ENCODE peak calls at places on chromosome X, in ten cellular contexts. Y is IMR-90, I is GM23338, W is PC-9, A is hepatocyte, B is K562, D is mammary epithelial cell, Q is Karpas-422, L is HepG2, H is fibroblast of lung. U is an unnamed sample. For H4K20me1, the result is how much of the 10 kb centered on the place peaks cover.

GRCh38 chrX:114075073-114075673 is 508.7 kb upstream of the HTR2C start:
- DNase-seq in A (no peak), Q (peak), Y (no peak), W (no peak), I (no peak), B (no peak), H (no peak), L (no peak), D (no peak), U (no peak)

GRCh38 chrX:66677430-66677829 is 38.6 kb upstream of the EDA2R start:
- DNase-seq in D (peak), I (no peak), L (no peak), Q (no peak), B (no peak), Y (peak), W (no peak), H (no peak), A (no peak), U (no peak)

GRCh38 chrX:15242899-15243555 is 26.9 kb downstream of the ASB9 start:
- DNase-seq in L (peak), A (peak), H (peak), D (peak), W (peak), Q (peak), Y (peak), B (peak), I (peak), U (peak)

GRCh38 chrX:72130762-72131231 is 918 bp downstream of the RTL5 start:
- DNase-seq in Y (no peak), H (no peak), I (peak), B (no peak), W (no peak), A (no peak), L (no peak), Q (no peak), D (no peak), U (peak)

GRCh38 chrX:66635360-66635759 is 3.5 kb downstream of the EDA2R start:
- DNase-seq in W (no peak), A (peak), Q (no peak), Y (peak), H (peak), I (no peak), D (peak), L (no peak), B (no peak), U (no peak)

GRCh38 chrX:13377537-13377936 is 57.7 kb upstream of the ATXN3L start:
- DNase-seq in A (peak), I (no peak), Y (peak), B (no peak), D (peak), Q (no peak), W (no peak), H (peak), L (no peak), U (no peak)

GRCh38 chrX:134682081-134682480 is 23.8 kb upstream of the PLAC1 start:
- DNase-seq in W (no peak), D (no peak), Y (no peak), L (no peak), Q (no peak), I (no peak), A (no peak), B (no peak), H (no peak), U (no peak)

GRCh38 chrX:43559643-43560042 is 96.5 kb upstream of the MAOA start:
- DNase-seq in Q (peak), B (peak), A (peak), W (peak), H (peak), Y (peak), L (peak), I (peak), D (peak), U (peak)

GRCh38 chrX:107677501-107677901 is 49.2 kb downstream of the PRPS1 start:
- DNase-seq in W (no peak), Q (no peak), Y (no peak), I (peak), L (no peak), D (peak), A (no peak), H (peak), B (no peak), U (peak)

GRCh38 chrX:23904096-23904495 is 3.6 kb downstream of the APOO start:
- DNase-seq in B (peak), Y (peak), L (no peak), H (no peak), D (peak), Q (peak), W (no peak), I (no peak), A (no peak), U (peak)

GRCh38 chrX:50036481-50036880 is 114.1 kb downstream of the CLCN5 start:
- DNase-seq in H (no peak), D (no peak), B (no peak), W (no peak), Q (no peak), L (no peak), A (no peak), Y (no peak), I (no peak), U (no peak)
- H4K20me1 ChIP-seq in H (under half), D (under half), B (under half), W (under half), Q (under half), L (under half), A (under half), Y (under half), I (under half), U (under half)

DNA sequence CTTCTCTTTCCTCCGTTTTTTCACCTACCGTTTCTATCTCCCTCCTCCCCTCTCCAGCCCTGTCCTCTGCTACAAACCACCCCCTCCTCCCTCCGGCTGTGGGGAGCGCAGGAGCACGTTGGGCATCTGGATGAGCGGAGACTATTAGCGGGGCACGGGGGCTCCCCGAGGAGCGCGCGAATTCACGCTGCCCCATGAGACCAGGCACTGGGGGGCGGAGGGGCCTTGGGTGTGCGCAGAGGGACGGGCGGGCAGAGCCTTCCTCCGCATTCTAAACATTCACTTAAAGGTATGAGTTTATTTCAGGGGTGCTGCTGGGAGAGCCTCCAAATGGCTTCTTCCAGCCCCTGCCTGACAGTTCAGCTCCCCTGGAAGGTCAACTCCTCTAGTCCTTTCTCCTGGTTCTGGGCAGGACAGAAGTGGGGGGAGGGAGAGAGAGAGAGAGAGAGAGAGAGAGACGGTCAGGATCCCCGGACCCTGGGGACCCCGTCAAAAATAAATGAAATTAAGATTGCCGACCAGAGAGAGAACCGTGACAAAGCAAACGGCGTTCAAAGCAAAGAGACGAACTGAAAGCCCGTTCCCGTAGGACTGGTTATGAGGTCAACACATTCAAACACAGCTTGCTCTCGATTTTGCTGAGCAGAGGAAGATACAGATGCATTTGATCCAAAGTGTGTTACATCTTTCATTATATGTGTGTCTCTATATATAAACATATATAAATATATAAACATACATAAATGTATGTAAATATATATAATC is 5.0 kb downstream of the SHOX start:
- DNase-seq in Y (no peak), D (no peak), Q (no peak), A (no peak), L (no peak), H (no peak), B (no peak), W (no peak), I (peak), U (peak)
- H4K20me1 ChIP-seq in Y (under half), D (under half), Q (under half), A (under half), L (under half), H (under half), B (under half), W (under half), I (under half), U (half or more)

GRCh38 chrX:1506916-1507315 is 30.1 kb downstream of the P2RY8 start:
- DNase-seq in B (no peak), Q (peak), Y (no peak), D (no peak), H (no peak), W (no peak), I (no peak), A (no peak), L (no peak), U (no peak)

GRCh38 chrX:1511829-1512228 is 25.2 kb downstream of the P2RY8 start:
- DNase-seq in W (no peak), I (no peak), L (no peak), B (no peak), Q (no peak), Y (no peak), D (no peak), H (no peak), A (no peak), U (no peak)

GRCh38 chrX:1516596-1517104 is 20.3 kb downstream of the P2RY8 start:
- DNase-seq in A (no peak), W (no peak), B (no peak), Q (no peak), I (no peak), Y (no peak), D (no peak), L (no peak), H (no peak), U (no peak)

GRCh38 chrX:1507511-1508463 is 29.2 kb downstream of the P2RY8 start:
- DNase-seq in A (no peak), B (no peak), W (no peak), Y (no peak), Q (no peak), I (no peak), H (no peak), L (no peak), D (peak), U (no peak)

DNA sequence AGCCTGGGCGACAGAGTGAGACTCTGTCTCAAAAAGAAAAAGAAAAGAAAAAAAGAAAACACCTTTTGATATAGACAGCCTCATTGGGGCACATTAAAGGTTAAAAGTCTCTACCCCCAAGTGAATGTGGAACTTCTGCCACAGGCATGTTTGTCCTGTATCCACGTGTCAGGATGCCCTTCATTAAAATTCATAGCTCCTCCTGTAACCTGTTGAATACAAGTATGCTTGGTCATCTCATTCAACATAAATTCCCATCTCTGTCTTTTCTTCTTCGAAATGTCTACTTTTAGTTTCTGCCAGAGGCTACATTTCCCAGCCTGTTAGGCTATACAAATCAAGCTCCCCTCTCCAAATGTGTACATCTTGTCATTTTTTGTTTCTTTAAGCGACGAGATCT is 25.8 kb downstream of the P2RY8 start:
- DNase-seq in H (no peak), Y (no peak), D (no peak), A (no peak), Q (no peak), L (no peak), W (no peak), B (no peak), I (no peak), U (no peak)
- H4K20me1 ChIP-seq in H (under half), Y (under half), D (under half), A (under half), Q (under half), L (under half), W (under half), B (under half), I (under half), U (under half)

DNA sequence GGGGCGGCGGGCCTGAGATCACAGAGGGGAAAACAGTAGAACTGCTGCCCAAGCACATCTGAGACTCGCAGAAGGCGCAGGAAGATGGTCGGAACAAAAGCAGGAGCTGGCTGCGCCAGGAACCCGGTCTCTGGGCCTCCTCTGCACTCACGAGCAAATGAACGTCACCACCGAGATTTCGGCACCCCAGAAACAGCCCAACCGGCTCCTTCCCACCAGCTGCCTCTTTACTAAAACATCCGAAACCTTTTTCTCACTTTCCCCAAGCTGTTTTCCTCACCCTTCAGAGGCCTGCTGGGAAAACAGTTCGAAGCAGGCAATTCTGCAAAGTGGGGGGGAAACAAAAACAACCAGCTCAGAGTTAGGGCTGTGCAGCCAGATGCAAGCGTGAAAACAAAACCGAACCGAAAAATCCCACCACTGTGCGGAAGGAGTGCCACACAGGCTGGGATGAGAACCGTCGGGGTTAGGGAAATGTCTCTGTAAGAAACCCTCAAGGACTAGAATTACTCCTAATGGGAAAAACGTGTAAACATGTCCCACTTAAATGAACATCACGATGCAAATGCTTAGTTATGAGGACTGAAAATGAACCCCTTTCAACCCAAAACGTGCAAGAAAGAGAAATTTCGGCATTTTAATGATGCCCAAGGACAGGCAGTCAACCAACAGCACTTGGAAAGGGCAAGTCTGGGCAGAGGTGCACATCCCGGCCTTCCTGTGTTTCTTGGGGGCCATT is 15.9 kb downstream of the DHRSX start:
- DNase-seq in H (peak), I (peak), A (no peak), B (no peak), D (no peak), W (no peak), Y (peak), L (no peak), Q (no peak), U (peak)
- H4K20me1 ChIP-seq in H (under half), I (under half), A (under half), B (under half), D (under half), W (under half), Y (under half), L (under half), Q (under half), U (under half)

DNA sequence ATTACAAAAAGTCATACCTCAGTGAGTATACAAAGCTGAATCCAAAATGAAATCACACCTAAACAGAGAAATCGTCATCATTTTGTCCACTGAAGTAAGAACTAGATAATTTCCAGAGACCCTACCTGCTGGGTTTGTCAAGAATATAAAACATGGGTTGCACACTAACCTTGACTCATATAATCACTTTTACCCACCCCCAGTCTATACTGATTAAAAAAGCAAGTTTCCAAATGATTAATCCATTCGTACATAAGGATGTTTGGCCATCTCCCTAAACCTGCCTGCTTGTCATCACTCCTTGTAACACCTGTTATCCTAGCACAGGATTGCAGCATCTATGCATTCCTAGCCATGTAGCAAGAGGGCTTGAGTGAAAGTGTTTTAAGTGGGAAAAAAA is 4.7 kb downstream of the RAP2C start:
- DNase-seq in W (no peak), Y (no peak), D (no peak), L (no peak), B (no peak), H (no peak), I (no peak), A (no peak), Q (no peak), U (no peak)
- H4K20me1 ChIP-seq in W (under half), Y (under half), D (under half), L (under half), B (under half), H (under half), I (under half), A (under half), Q (under half), U (under half)

GRCh38 chrX:41335590-41336331 is 1.8 kb downstream of the DDX3X start:
- DNase-seq in I (no peak), B (no peak), L (no peak), D (peak), Y (peak), Q (peak), W (no peak), H (peak), A (no peak), U (no peak)

GRCh38 chrX:41337140-41337539 is 3.2 kb downstream of the DDX3X start:
- DNase-seq in H (no peak), Y (peak), I (no peak), W (no peak), B (no peak), D (peak), A (no peak), L (no peak), Q (no peak), U (no peak)

GRCh38 chrX:41339148-41339547 is 5.2 kb downstream of the DDX3X start:
- DNase-seq in D (no peak), L (no peak), B (no peak), A (no peak), Y (no peak), I (no peak), Q (no peak), W (no peak), H (peak), U (no peak)

GRCh38 chrX:41336447-41336846 is 2.5 kb downstream of the DDX3X start:
- DNase-seq in I (no peak), L (no peak), H (no peak), D (no peak), Q (no peak), A (no peak), W (no peak), B (no peak), Y (no peak), U (no peak)

GRCh38 chrX:41338422-41338821 is 4.5 kb downstream of the DDX3X start:
- DNase-seq in D (no peak), B (no peak), I (no peak), Y (no peak), H (peak), W (no peak), L (no peak), A (no peak), Q (no peak), U (no peak)
- H4K20me1 ChIP-seq in D (half or more), B (half or more), I (under half), Y (half or more), H (under half), W (half or more), L (half or more), A (half or more), Q (half or more), U (half or more)